ENCODE peak calls at places on chromosome 19, in six cellular contexts. A is ovary; Y is central memory CD4-positive, alpha-beta T cell; C is NCI-H748 treated with DMSO at 0.1 percent for 48 hours; Q is NAMALWA; O is renal cortical epithelial cell. N is an unnamed sample.

GRCh38 chr19:1082928-1083816 is 12.0 kb downstream of the POLR2E start:
- DNase-seq in Y (no peak), Q (no peak), A (no peak), O (no peak), C (no peak), N (peak)

GRCh38 chr19:19366691-19367396 is 38.6 kb upstream of the GATAD2A start:
- DNase-seq in Q (peak), A (peak), C (peak), O (peak), Y (peak), N (no peak)

GRCh38 chr19:1079566-1080111 is 12.7 kb downstream of the ARHGAP45 start:
- DNase-seq in Y (peak), O (no peak), A (no peak), Q (no peak), C (no peak), N (peak)

GRCh38 chr19:2251577-2252480 is 2.7 kb downstream of the AMH start:
- DNase-seq in O (no peak), A (no peak), Q (no peak), C (no peak), Y (no peak), N (no peak)

GRCh38 chr19:48611872-48612271 is 3.0 kb downstream of the FAM83E start:
- DNase-seq in C (no peak), A (no peak), Q (no peak), O (no peak), Y (no peak), N (peak)

GRCh38 chr19:45770192-45771101 is 1.4 kb upstream of the SIX5 start:
- DNase-seq in A (peak), Q (peak), Y (peak), O (peak), C (peak), N (peak)

GRCh38 chr19:5170329-5170745 is 170.3 kb downstream of the PTPRS start:
- DNase-seq in C (no peak), O (no peak), Y (peak), Q (peak), A (no peak), N (peak)

GRCh38 chr19:5309438-5310204 is 31.0 kb downstream of the PTPRS start:
- DNase-seq in Q (no peak), Y (no peak), C (no peak), O (no peak), A (no peak), N (no peak)

GRCh38 chr19:35528218-35529038 is at the start of gene SBSN:
- DNase-seq in O (peak), Q (no peak), A (no peak), Y (no peak), C (no peak), N (no peak)

GRCh38 chr19:33861950-33862349 is 65.3 kb downstream of the KCTD15 start:
- DNase-seq in O (no peak), Q (no peak), C (no peak), Y (no peak), A (no peak), N (no peak)

GRCh38 chr19:19649159-19649558 is 5.7 kb upstream of the GMIP start:
- DNase-seq in Y (no peak), Q (no peak), A (no peak), O (no peak), C (no peak), N (no peak)

GRCh38 chr19:46903458-46903857 is 42.7 kb downstream of the ARHGAP35 start:
- DNase-seq in C (no peak), O (peak), Y (no peak), A (no peak), Q (no peak), N (no peak)

GRCh38 chr19:58038688-58039204 is 4.9 kb downstream of the ZSCAN1 start:
- DNase-seq in Y (no peak), Q (no peak), O (no peak), C (no peak), A (no peak), N (no peak)

GRCh38 chr19:55674459-55674840 is 576 bp upstream of the EPN1 start:
- DNase-seq in Y (no peak), Q (no peak), C (no peak), A (no peak), O (no peak), N (no peak)

GRCh38 chr19:16398530-16399241 is 73.1 kb downstream of the EPS15L1 start:
- DNase-seq in A (no peak), Y (no peak), Q (peak), O (peak), C (no peak), N (no peak)

GRCh38 chr19:49468746-49469447 is 5.1 kb upstream of the FLT3LG start:
- DNase-seq in Q (peak), O (no peak), Y (peak), A (no peak), C (no peak), N (peak)

N was measured in posterior vena cava.